ENCODE peak calls at places on chromosomes 5 and 9, in five cellular contexts. K is AG10803; U is adrenal gland; T is prostate gland; A is CD8-positive, alpha-beta T cell. G is an unnamed sample.

GRCh38 chr9:1454211-1454979 is 404.2 kb downstream of the DMRT2 start:
- DNase-seq in K (no peak), U (no peak), T (no peak), A (no peak), G (no peak)

GRCh38 chr5:56105511-56106372 is 111.0 kb upstream of the IL6ST start:
- DNase-seq in K (peak; percentile 66), U (no peak), T (no peak), A (no peak), G (no peak)

GRCh38 chr9:69822091-69822750 is 1.6 kb downstream of the CFAP95 start:
- DNase-seq in K (peak; percentile 30), U (no peak), T (no peak), A (no peak), G (no peak)

GRCh38 chr9:134099123-134099761 is 31.4 kb upstream of the BRD3 start:
- DNase-seq in K (peak; percentile 39), U (peak; percentile 51), T (peak; percentile 26), A (peak; percentile 62), G (peak; percentile 10)

GRCh38 chr5:16727937-16728336 is 111.1 kb upstream of the RETREG1 start:
- DNase-seq in K (no peak), U (peak; percentile 23), T (peak; percentile 51), A (no peak), G (no peak)

GRCh38 chr9:114418053-114418452 is 30.3 kb upstream of the AKNA start:
- DNase-seq in K (no peak), U (no peak), T (no peak), A (no peak), G (no peak)

GRCh38 chr5:116685069-116685468 is 110.4 kb upstream of the SEMA6A start:
- DNase-seq in K (no peak), U (no peak), T (no peak), A (no peak), G (no peak)

GRCh38 chr5:6502421-6502820 is 53.8 kb downstream of the UBE2QL1 start:
- DNase-seq in K (no peak), U (no peak), T (no peak), A (no peak), G (no peak)

GRCh38 chr5:176643491-176644219 is 3.6 kb upstream of the TSPAN17 start:
- DNase-seq in K (no peak), U (no peak), T (no peak), A (peak; percentile 18), G (no peak)

GRCh38 chr5:90173299-90174030 is 236.1 kb downstream of the CETN3 start:
- DNase-seq in K (no peak), U (no peak), T (no peak), A (no peak), G (no peak)

GRCh38 chr5:62082370-62082778 is 223.6 kb upstream of the KIF2A start:
- DNase-seq in K (peak; percentile 58), U (no peak), T (no peak), A (no peak), G (no peak)

GRCh38 chr9:88949961-88950340 is 41.3 kb upstream of the S1PR3 start:
- DNase-seq in K (no peak), U (no peak), T (no peak), A (no peak), G (no peak)

GRCh38 chr5:59326551-59326950 is 567.0 kb downstream of the PDE4D start:
- DNase-seq in K (no peak), U (no peak), T (no peak), A (no peak), G (no peak)
- TF ChIP-seq CTCF in K (no peak), U (no peak), T (no peak), A (no peak), G (no peak)

GRCh38 chr9:85332487-85332886 is 409.3 kb downstream of the AGTPBP1 start:
- DNase-seq in K (no peak), U (no peak), T (no peak), A (no peak), G (no peak)
- TF ChIP-seq CTCF in K (peak; percentile 28), U (no peak), T (no peak), A (no peak), G (peak; percentile 61)

GRCh38 chr9:101460965-101461364 is 25.4 kb upstream of the ALDOB start:
- DNase-seq in K (no peak), U (no peak), T (no peak), A (no peak), G (no peak)

GRCh38 chr9:101453776-101454570 is 18.4 kb upstream of the ALDOB start:
- DNase-seq in K (no peak), U (no peak), T (no peak), A (no peak), G (no peak)

GRCh38 chr9:101455656-101456235 is 20.2 kb upstream of the ALDOB start:
- DNase-seq in K (peak; percentile 66), U (no peak), T (no peak), A (no peak), G (no peak)

GRCh38 chr9:101458955-101459631 is 23.5 kb upstream of the ALDOB start:
- DNase-seq in K (peak; percentile 78), U (no peak), T (peak; percentile 49), A (no peak), G (peak; percentile 57)

GRCh38 chr9:101457003-101457402 is 21.4 kb upstream of the ALDOB start:
- DNase-seq in K (no peak), U (no peak), T (no peak), A (no peak), G (no peak)
- TF ChIP-seq CTCF in K (no peak), U (no peak), T (no peak), A (no peak), G (peak; percentile 28)

GRCh38 chr5:115097236-115097635 is 72.5 kb downstream of the TRIM36 start:
- DNase-seq in K (no peak), U (no peak), T (no peak), A (no peak), G (no peak)
- TF ChIP-seq CTCF in K (no peak), U (no peak), T (no peak), A (no peak), G (no peak)

GRCh38 chr5:9500244-9500643 is 45.6 kb downstream of the SEMA5A start:
- DNase-seq in K (no peak), U (no peak), T (no peak), A (no peak), G (no peak)

GRCh38 chr5:9497347-9497746 is 48.5 kb downstream of the SEMA5A start:
- DNase-seq in K (no peak), U (no peak), T (no peak), A (no peak), G (no peak)

GRCh38 chr5:9496801-9497200 is 49.1 kb downstream of the SEMA5A start:
- DNase-seq in K (no peak), U (no peak), T (no peak), A (no peak), G (no peak)

GRCh38 chr5:9499498-9499876 is 46.4 kb downstream of the SEMA5A start:
- DNase-seq in K (no peak), U (no peak), T (no peak), A (no peak), G (no peak)

GRCh38 chr5:9498541-9499497 is 47.1 kb downstream of the SEMA5A start:
- DNase-seq in K (no peak), U (no peak), T (no peak), A (no peak), G (no peak)
- TF ChIP-seq CTCF in K (peak; percentile 32), U (no peak), T (no peak), A (no peak), G (peak; percentile 85)

GRCh38 chr9:77475641-77476473 is 172.3 kb downstream of the GNA14 start:
- DNase-seq in K (peak; percentile 82), U (no peak), T (no peak), A (peak; percentile 51), G (no peak)
- TF ChIP-seq CTCF in K (no peak), U (no peak), T (no peak), A (no peak), G (no peak)